ENCODE peak calls at places on chromosomes 2 and 18, in six cellular contexts. Z, N, L, P, B and U are unnamed samples.

GRCh38 chr2:215729985-215730620 is 283.2 kb downstream of the MREG start:
- DNase-seq in B (no peak), N (no peak), Z (no peak), P (no peak), L (no peak), U (no peak)

GRCh38 chr18:43805646-43806194 is 528.4 kb upstream of the SYT4 start:
- DNase-seq in Z (no peak), L (no peak), N (no peak), P (no peak), B (no peak), U (no peak)

GRCh38 chr2:75986617-75987016 is 275.9 kb upstream of the GCFC2 start:
- DNase-seq in B (no peak), P (no peak), L (no peak), Z (no peak), N (no peak), U (no peak)

GRCh38 chr2:9178110-9178904 is 28.3 kb upstream of the ASAP2 start:
- DNase-seq in N (no peak), P (no peak), B (no peak), Z (no peak), L (no peak), U (no peak)

GRCh38 chr2:119106301-119106897 is 52.2 kb downstream of the C1QL2 start:
- DNase-seq in P (no peak), B (no peak), L (peak), N (no peak), Z (no peak), U (no peak)

GRCh38 chr2:647691-648231 is 29.4 kb downstream of the TMEM18 start:
- DNase-seq in N (no peak), B (no peak), L (peak), P (peak), Z (no peak), U (no peak)

GRCh38 chr2:160695402-160696060 is 201.9 kb upstream of the RBMS1 start:
- DNase-seq in B (no peak), L (no peak), N (no peak), Z (no peak), P (no peak), U (no peak)

GRCh38 chr2:174660984-174661675 is 63.5 kb upstream of the WIPF1 start:
- DNase-seq in L (no peak), N (no peak), P (no peak), Z (no peak), B (no peak), U (no peak)

GRCh38 chr18:23317975-23318675 is 135.0 kb upstream of the RIOK3 start:
- DNase-seq in Z (no peak), L (no peak), N (no peak), P (no peak), B (no peak), U (no peak)

GRCh38 chr2:53949457-53949856 is 21.3 kb downstream of the PSME4 start:
- DNase-seq in Z (no peak), P (no peak), B (peak), L (no peak), N (no peak), U (no peak)

GRCh38 chr2:168241208-168241607 is 6.2 kb downstream of the STK39 start:
- DNase-seq in B (no peak), Z (no peak), L (no peak), P (peak), N (no peak), U (peak)

GRCh38 chr2:240596080-240596460 is 9.5 kb downstream of the CAPN10 start:
- DNase-seq in Z (no peak), N (no peak), P (no peak), B (no peak), L (no peak), U (peak)

GRCh38 chr2:209872675-209873074 is 101.0 kb downstream of the UNC80 start:
- DNase-seq in B (no peak), N (no peak), L (no peak), P (peak), Z (no peak), U (no peak)

GRCh38 chr2:147198651-147199171 is 646.1 kb upstream of the ACVR2A start:
- DNase-seq in Z (no peak), L (no peak), N (no peak), B (no peak), P (no peak), U (no peak)

GRCh38 chr2:97740590-97741182 is 27.3 kb downstream of the ZAP70 start:
- DNase-seq in N (peak), P (no peak), L (no peak), Z (peak), B (peak), U (peak)

GRCh38 chr2:1493361-1494126 is 80.3 kb downstream of the TPO start:
- DNase-seq in B (no peak), N (no peak), P (no peak), Z (no peak), L (peak), U (peak)

GRCh38 chr2:239601201-239601851 is 200.5 kb upstream of the HDAC4 start:
- DNase-seq in L (peak), P (no peak), Z (no peak), B (no peak), N (no peak), U (peak)

GRCh38 chr2:189149981-189150380 is 29.6 kb downstream of the COL5A2 start:
- DNase-seq in Z (no peak), B (peak), L (no peak), N (no peak), P (no peak), U (no peak)

GRCh38 chr2:203354966-203355365 is 26.8 kb downstream of the ABI2 start:
- DNase-seq in L (no peak), P (no peak), B (peak), Z (no peak), N (no peak), U (no peak)

GRCh38 chr18:78665644-78666043 is 314.0 kb upstream of the SALL3 start:
- DNase-seq in P (no peak), L (no peak), B (no peak), Z (no peak), N (no peak), U (no peak)

GRCh38 chr2:217837001-217837491 is 165.7 kb downstream of the TNS1 start:
- DNase-seq in L (peak), Z (no peak), P (peak), B (no peak), N (no peak), U (no peak)

GRCh38 chr2:235768606-235769005 is 274.8 kb downstream of the AGAP1 start:
- DNase-seq in Z (no peak), N (no peak), B (no peak), L (peak), P (no peak), U (no peak)

GRCh38 chr18:59881728-59882685 is 17.8 kb upstream of the PMAIP1 start:
- DNase-seq in Z (no peak), B (peak), L (no peak), N (no peak), P (no peak), U (no peak)

GRCh38 chr2:96960271-96960955 is 26.0 kb downstream of the FAM178B start:
- DNase-seq in P (peak), B (peak), Z (peak), L (peak), N (peak), U (peak)

GRCh38 chr2:120722603-120723421 is 12.9 kb upstream of the GLI2 start:
- DNase-seq in B (peak), P (no peak), N (no peak), Z (no peak), L (no peak), U (peak)

GRCh38 chr2:210534879-210535278 is 21.5 kb upstream of the CPS1 start:
- DNase-seq in P (no peak), Z (no peak), L (no peak), B (no peak), N (no peak), U (no peak)

GRCh38 chr2:74535440-74535965 is 5.8 kb downstream of the HTRA2 start:
- DNase-seq in L (no peak), B (no peak), P (no peak), N (no peak), Z (no peak), U (peak)

GRCh38 chr2:74532222-74532621 is 2.5 kb downstream of the HTRA2 start:
- DNase-seq in B (peak), Z (no peak), P (no peak), L (no peak), N (no peak), U (no peak)

GRCh38 chr2:74536166-74536950 is 6.6 kb downstream of the HTRA2 start:
- DNase-seq in P (no peak), L (no peak), Z (no peak), N (no peak), B (no peak), U (peak)

GRCh38 chr2:74533464-74533863 is 3.7 kb downstream of the HTRA2 start:
- DNase-seq in B (no peak), L (no peak), N (no peak), P (no peak), Z (no peak), U (peak)

GRCh38 chr2:74534411-74534810 is 4.7 kb downstream of the HTRA2 start:
- DNase-seq in N (no peak), B (no peak), P (no peak), L (no peak), Z (no peak), U (peak)
- TF ChIP-seq POLR2AphosphoS5 in N (peak), B (no peak), P (no peak), L (no peak), Z (no peak), U (peak)

GRCh38 chr2:100278986-100279385 is 43.3 kb downstream of the LONRF2 start:
- DNase-seq in P (no peak), N (no peak), L (no peak), Z (no peak), B (no peak), U (no peak)

GRCh38 chr2:100285011-100285410 is 37.3 kb downstream of the LONRF2 start:
- DNase-seq in B (no peak), Z (no peak), L (no peak), N (no peak), P (no peak), U (no peak)

GRCh38 chr2:100283724-100284501 is 38.4 kb downstream of the LONRF2 start:
- DNase-seq in L (no peak), N (no peak), Z (no peak), P (no peak), B (no peak), U (no peak)

GRCh38 chr2:100279586-100280534 is 42.4 kb downstream of the LONRF2 start:
- DNase-seq in L (no peak), Z (no peak), P (no peak), B (no peak), N (no peak), U (no peak)

GRCh38 chr2:100281521-100282438 is 40.5 kb downstream of the LONRF2 start:
- DNase-seq in Z (no peak), P (peak), B (peak), L (no peak), N (no peak), U (no peak)
- TF ChIP-seq POLR2AphosphoS5 in Z (no peak), P (peak), B (no peak), L (no peak), N (no peak), U (no peak)

GRCh38 chr2:178521304-178522150 is 41.3 kb downstream of the PLEKHA3 start:
- DNase-seq in Z (no peak), L (no peak), N (no peak), P (no peak), B (no peak), U (no peak)

GRCh38 chr2:178522950-178523595 is 42.8 kb downstream of the PLEKHA3 start:
- DNase-seq in B (peak), L (peak), N (peak), Z (no peak), P (peak), U (peak)

GRCh38 chr2:178527592-178527991 is 47.3 kb downstream of the PLEKHA3 start:
- DNase-seq in B (no peak), N (no peak), P (no peak), Z (no peak), L (no peak), U (no peak)

GRCh38 chr2:178526256-178526655 is 46.0 kb downstream of the PLEKHA3 start:
- DNase-seq in N (no peak), B (no peak), Z (no peak), P (no peak), L (no peak), U (no peak)

DNA sequence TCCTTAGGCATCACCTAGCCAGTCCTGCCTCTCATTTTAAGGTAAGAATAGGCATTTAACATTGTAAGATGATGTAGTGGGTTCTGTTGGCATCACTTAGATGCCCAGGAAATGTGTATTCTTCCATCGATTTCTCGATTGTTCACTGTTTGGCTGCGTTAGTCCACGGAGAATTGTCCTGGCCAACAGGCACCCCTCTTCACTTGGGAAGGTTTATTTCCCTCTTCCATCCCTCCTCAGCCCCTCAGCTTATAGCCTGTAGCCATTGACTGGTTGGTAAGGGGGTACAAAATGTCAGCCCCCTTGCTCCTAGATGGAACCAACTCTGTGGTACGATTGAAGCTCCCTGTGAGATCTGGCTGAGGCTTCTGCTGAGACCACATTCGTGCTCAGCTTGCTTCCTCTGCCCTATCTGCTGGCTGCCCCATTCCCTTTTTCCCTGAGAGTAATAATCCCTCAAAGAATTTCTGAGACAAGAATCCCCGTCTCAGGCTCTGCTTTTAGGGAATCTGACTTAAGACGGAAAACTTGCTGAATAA is 43.4 kb downstream of the PLEKHA3 start:
- DNase-seq in N (no peak), B (peak), P (no peak), Z (no peak), L (no peak), U (no peak)
- TF ChIP-seq POLR2AphosphoS5 in N (no peak), B (no peak), P (no peak), Z (no peak), L (no peak), U (no peak)

GRCh38 chr2:219665926-219666325 is 38.5 kb downstream of the SLC4A3 start:
- DNase-seq in P (no peak), L (no peak), B (no peak), N (no peak), Z (no peak), U (no peak)

GRCh38 chr2:219662566-219662965 is 35.1 kb downstream of the SLC4A3 start:
- DNase-seq in B (no peak), P (no peak), Z (no peak), N (no peak), L (no peak), U (no peak)

GRCh38 chr2:219664041-219664440 is 36.6 kb downstream of the SLC4A3 start:
- DNase-seq in P (no peak), Z (no peak), B (no peak), N (no peak), L (no peak), U (no peak)

GRCh38 chr2:219663116-219663762 is 35.8 kb downstream of the SLC4A3 start:
- DNase-seq in P (no peak), B (no peak), N (no peak), Z (no peak), L (no peak), U (no peak)

DNA sequence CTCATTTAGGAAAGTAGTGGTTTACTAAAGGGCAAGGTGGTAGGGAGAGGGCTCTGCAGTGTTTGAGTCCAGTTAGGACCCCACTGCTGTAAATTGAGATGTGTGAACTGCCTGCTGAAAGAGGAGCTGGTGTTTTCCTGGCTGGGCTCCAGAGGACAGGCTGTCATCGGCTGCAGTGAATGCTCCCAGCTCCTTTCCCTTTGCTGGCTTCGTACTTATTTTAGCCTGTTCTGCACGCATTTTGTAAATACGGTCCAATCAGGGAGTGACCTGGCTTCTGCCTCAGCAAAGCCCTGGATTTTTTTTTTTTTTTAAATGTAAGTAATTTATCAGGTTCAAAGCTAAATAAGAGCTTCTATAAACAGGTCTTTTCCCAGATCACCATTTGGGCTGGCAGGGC is 37.5 kb downstream of the SLC4A3 start:
- DNase-seq in B (no peak), Z (no peak), L (peak), P (no peak), N (no peak), U (no peak)
- TF ChIP-seq POLR2AphosphoS5 in B (no peak), Z (no peak), L (no peak), P (no peak), N (no peak), U (no peak)

GRCh38 chr2:74425523-74425922 is 4.0 kb downstream of the WDR54 start:
- DNase-seq in Z (no peak), L (peak), P (no peak), N (no peak), B (no peak), U (no peak)

GRCh38 chr2:74428675-74429074 is 7.1 kb downstream of the WDR54 start:
- DNase-seq in N (no peak), B (no peak), P (no peak), L (peak), Z (no peak), U (peak)

GRCh38 chr2:74426181-74426758 is 4.7 kb downstream of the WDR54 start:
- DNase-seq in B (no peak), N (no peak), Z (no peak), L (peak), P (no peak), U (peak)

GRCh38 chr2:74429487-74430451 is 8.2 kb downstream of the WDR54 start:
- DNase-seq in N (no peak), B (no peak), P (no peak), Z (no peak), L (peak), U (peak)

GRCh38 chr2:74427551-74427950 is 6.0 kb downstream of the WDR54 start:
- DNase-seq in L (peak), N (no peak), B (no peak), Z (no peak), P (no peak), U (peak)
- TF ChIP-seq POLR2AphosphoS5 in L (no peak), N (no peak), B (no peak), Z (no peak), P (no peak), U (no peak)

GRCh38 chr2:63874204-63875134 is 32.8 kb downstream of the UGP2 start:
- DNase-seq in L (no peak), Z (no peak), B (no peak), N (no peak), P (no peak), U (no peak)
- TF ChIP-seq POLR2AphosphoS5 in L (no peak), Z (no peak), B (no peak), N (no peak), P (no peak), U (no peak)

DNA sequence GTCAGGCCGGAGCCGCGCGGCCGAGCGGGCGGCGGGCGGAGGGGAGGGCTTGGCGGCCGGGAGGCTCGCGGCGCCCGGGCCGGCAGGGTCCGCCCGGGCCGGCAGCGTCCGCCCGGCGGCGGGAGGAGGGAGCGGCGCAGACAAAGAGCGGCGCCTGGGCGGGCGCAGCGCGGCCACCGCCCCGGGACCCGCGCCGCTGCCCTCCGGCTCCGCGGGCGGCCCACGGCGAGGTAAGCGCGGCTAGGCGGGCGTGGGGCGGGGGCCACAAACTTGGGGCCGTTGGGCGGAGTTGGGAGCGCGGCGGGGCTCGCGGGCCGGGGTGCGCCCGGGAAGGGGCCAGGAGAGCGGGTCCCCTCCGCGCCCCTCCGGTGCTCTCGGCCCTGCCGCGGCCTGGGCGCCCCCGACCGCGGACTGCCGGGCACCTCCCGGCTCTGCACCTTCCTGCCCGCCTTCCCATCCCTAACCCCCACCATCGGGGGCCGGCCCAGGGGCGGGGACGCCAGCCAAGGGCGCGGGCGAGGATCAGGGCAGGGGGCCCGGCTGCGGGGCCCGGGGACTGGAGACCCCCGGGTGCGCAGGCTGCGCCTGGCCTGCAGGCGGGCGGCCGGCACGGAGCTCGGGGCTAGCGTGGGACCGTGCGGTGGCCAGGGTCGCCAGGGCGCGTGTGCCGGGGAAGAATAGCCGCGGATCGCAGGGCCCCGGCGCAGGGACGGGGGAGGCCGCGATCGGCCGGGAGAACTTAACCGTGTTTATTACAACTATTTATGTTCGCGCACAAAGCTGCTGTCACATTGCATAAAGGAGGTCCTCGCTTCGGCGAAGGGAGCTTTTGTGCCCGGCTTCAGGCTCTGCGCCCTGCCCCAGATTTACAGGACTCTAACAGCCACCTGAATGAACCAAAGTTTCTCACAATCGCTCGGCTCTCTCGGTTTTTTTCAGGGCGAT is at the start of gene NCK2:
- DNase-seq in Z (no peak), B (peak), N (peak), P (no peak), L (no peak), U (peak)
- TF ChIP-seq POLR2AphosphoS5 in Z (peak), B (no peak), N (no peak), P (no peak), L (no peak), U (peak)

GRCh38 chr2:20568501-20569463 is 82.1 kb downstream of the HS1BP3 start:
- DNase-seq in B (peak), P (peak), N (no peak), L (no peak), Z (no peak), U (peak)
- TF ChIP-seq POLR2AphosphoS5 in B (peak), P (no peak), N (no peak), L (no peak), Z (no peak), U (no peak)